ENCODE peak calls at places on chromosomes 6 and 20, in seven cellular contexts. U is HCT116, M is WTC11, V is H1, P is HepG2, K is GM12878, G is K562. R is an unnamed sample.

GRCh38 chr6:32854376-32855178 is 585 bp downstream of the PSMB9 start:
- DNase-seq in V (no peak), M (no peak), U (no peak), G (no peak), P (no peak), K (no peak), R (no peak)

GRCh38 chr6:23414204-23414501 is 711.9 kb upstream of the NRSN1 start:
- DNase-seq in P (no peak), V (no peak), U (no peak), G (no peak), K (peak), M (no peak), R (no peak)

GRCh38 chr20:24070679-24071078 is 82.1 kb upstream of the GGTLC1 start:
- DNase-seq in K (no peak), P (no peak), M (no peak), G (no peak), U (no peak), V (no peak), R (no peak)

GRCh38 chr6:95084867-95085266 is 492.5 kb upstream of the MANEA start:
- DNase-seq in G (no peak), M (no peak), U (no peak), V (no peak), P (no peak), K (no peak), R (no peak)

GRCh38 chr6:8914700-8915099 is 479.4 kb upstream of the SLC35B3 start:
- DNase-seq in M (no peak), P (no peak), G (no peak), K (no peak), U (no peak), V (no peak), R (no peak)

GRCh38 chr6:142716097-142716496 is 228.9 kb downstream of the HIVEP2 start:
- DNase-seq in U (no peak), P (peak), M (no peak), V (no peak), G (no peak), K (no peak), R (no peak)

GRCh38 chr20:14550655-14551054 is 213.2 kb upstream of the FLRT3 start:
- DNase-seq in K (no peak), V (no peak), G (no peak), P (no peak), M (no peak), U (no peak), R (no peak)

GRCh38 chr6:4187480-4187879 is 52.1 kb upstream of the ECI2 start:
- DNase-seq in U (no peak), K (no peak), V (no peak), M (no peak), G (no peak), P (no peak), R (no peak)

GRCh38 chr6:109865968-109866367 is 112.1 kb upstream of the GPR6 start:
- DNase-seq in G (peak), K (no peak), P (no peak), U (no peak), V (no peak), M (peak), R (no peak)

GRCh38 chr6:40626886-40627285 is 39.7 kb upstream of the LRFN2 start:
- DNase-seq in G (no peak), V (no peak), P (no peak), M (no peak), U (no peak), K (no peak), R (no peak)

GRCh38 chr6:152170313-152170701 is 362.8 kb downstream of the ESR1 start:
- DNase-seq in G (no peak), U (no peak), V (no peak), M (no peak), P (no peak), K (no peak), R (no peak)

GRCh38 chr6:28218312-28219248 is 6.5 kb upstream of the ZSCAN9 start:
- DNase-seq in U (no peak), K (no peak), M (peak), P (peak), V (no peak), G (peak), R (peak)

GRCh38 chr20:53883098-53883762 is 187.2 kb downstream of the BCAS1 start:
- DNase-seq in U (no peak), K (no peak), P (no peak), G (no peak), M (no peak), V (no peak), R (no peak)

GRCh38 chr20:32547753-32548034 is 37.4 kb downstream of the NOL4L start:
- DNase-seq in G (no peak), U (no peak), K (no peak), M (no peak), P (no peak), V (no peak), R (no peak)

GRCh38 chr20:36866681-36867485 is 9.1 kb upstream of the TLDC2 start:
- DNase-seq in V (no peak), K (no peak), P (no peak), U (no peak), M (no peak), G (no peak), R (no peak)

GRCh38 chr6:451847-452246 is 60.3 kb downstream of the IRF4 start:
- DNase-seq in P (no peak), U (no peak), M (no peak), G (no peak), V (no peak), K (no peak), R (no peak)

GRCh38 chr6:163259689-163260088 is 154.8 kb upstream of the QKI start:
- DNase-seq in K (no peak), P (no peak), M (no peak), G (no peak), U (no peak), V (no peak), R (no peak)

GRCh38 chr20:56400001-56400640 is 7.7 kb downstream of the CSTF1 start:
- DNase-seq in V (no peak), U (peak), M (peak), P (peak), K (peak), G (peak), R (peak)

GRCh38 chr6:121694389-121695185 is 259.1 kb downstream of the GJA1 start:
- DNase-seq in M (no peak), K (no peak), G (no peak), V (no peak), P (no peak), U (no peak), R (no peak)

GRCh38 chr20:7113577-7114466 is 346.3 kb downstream of the BMP2 start:
- DNase-seq in U (no peak), K (no peak), G (peak), M (peak), V (peak), P (peak), R (peak)

GRCh38 chr20:40323411-40323810 is 365.6 kb downstream of the MAFB start:
- DNase-seq in K (no peak), V (no peak), G (no peak), M (no peak), P (no peak), U (no peak), R (peak)

GRCh38 chr6:138682722-138683521 is 90.6 kb upstream of the CCDC28A start:
- DNase-seq in G (peak), K (no peak), P (no peak), V (no peak), M (no peak), U (no peak), R (no peak)

GRCh38 chr6:33672808-33673207 is 38.7 kb downstream of the UQCC2 start:
- DNase-seq in U (no peak), P (peak), M (peak), V (no peak), G (peak), K (no peak), R (peak)

GRCh38 chr6:20198764-20199174 is 13.5 kb downstream of the MBOAT1 start:
- DNase-seq in P (no peak), K (no peak), V (no peak), G (no peak), U (no peak), M (no peak), R (no peak)

GRCh38 chr6:20203561-20204528 is 8.4 kb downstream of the MBOAT1 start:
- DNase-seq in V (no peak), P (no peak), M (no peak), K (no peak), U (no peak), G (peak), R (no peak)

GRCh38 chr6:20202699-20203302 is 9.5 kb downstream of the MBOAT1 start:
- DNase-seq in G (no peak), P (no peak), U (no peak), M (no peak), V (no peak), K (no peak), R (no peak)

GRCh38 chr6:20200761-20201160 is 11.5 kb downstream of the MBOAT1 start:
- DNase-seq in G (peak), M (no peak), U (no peak), P (no peak), V (no peak), K (no peak), R (no peak)

GRCh38 chr6:20202070-20202658 is 10.1 kb downstream of the MBOAT1 start:
- DNase-seq in P (peak), G (peak), U (no peak), K (peak), V (no peak), M (no peak), R (no peak)
- TF ChIP-seq SP1 in P (no peak), G (no peak), U (peak), K (no peak), V (no peak), M (no peak), R (no peak)

GRCh38 chr20:18633411-18633810 is 45.6 kb downstream of the DTD1 start:
- DNase-seq in M (no peak), G (no peak), K (no peak), U (no peak), V (no peak), P (no peak), R (no peak)

GRCh38 chr20:18634501-18634900 is 46.6 kb downstream of the DTD1 start:
- DNase-seq in K (no peak), G (no peak), M (no peak), V (no peak), U (no peak), P (no peak), R (no peak)

GRCh38 chr20:18638768-18639167 is 50.9 kb downstream of the DTD1 start:
- DNase-seq in U (no peak), M (no peak), P (no peak), G (no peak), V (no peak), K (no peak), R (no peak)

GRCh38 chr20:18639501-18639979 is 51.7 kb downstream of the DTD1 start:
- DNase-seq in U (no peak), M (no peak), V (no peak), K (no peak), P (no peak), G (no peak), R (no peak)

GRCh38 chr20:18637296-18637695 is 49.4 kb downstream of the DTD1 start:
- DNase-seq in K (no peak), U (no peak), P (no peak), V (no peak), G (no peak), M (no peak), R (no peak)
- TF ChIP-seq SP1 in K (no peak), U (no peak), P (no peak), V (no peak), G (no peak), M (no peak), R (no peak)

GRCh38 chr6:89144358-89145041 is 1.4 kb upstream of the PM20D2 start:
- DNase-seq in G (no peak), P (no peak), V (no peak), M (no peak), K (no peak), U (no peak), R (no peak)

GRCh38 chr6:89146748-89147715 is 1.2 kb downstream of the PM20D2 start:
- DNase-seq in P (peak), K (no peak), U (peak), G (no peak), M (peak), V (no peak), R (peak)

GRCh38 chr6:89148016-89148750 is 2.3 kb downstream of the PM20D2 start:
- DNase-seq in K (no peak), U (peak), G (peak), V (no peak), M (no peak), P (no peak), R (no peak)

GRCh38 chr6:89145962-89146747 is at the start of gene PM20D2:
- DNase-seq in K (no peak), P (peak), M (peak), G (peak), U (peak), V (no peak), R (peak)

GRCh38 chr6:89145461-89145961 is 344 bp upstream of the PM20D2 start:
- DNase-seq in G (no peak), K (peak), V (no peak), U (no peak), M (no peak), P (no peak), R (peak)
- TF ChIP-seq SP1 in G (no peak), K (no peak), V (no peak), U (peak), M (no peak), P (no peak), R (no peak)

GRCh38 chr6:10951675-10952282 is 64.9 kb downstream of the SYCP2L start:
- DNase-seq in G (peak), U (no peak), P (peak), K (no peak), M (no peak), V (no peak), R (peak)
- TF ChIP-seq SP1 in G (no peak), U (no peak), P (no peak), K (no peak), M (no peak), V (no peak), R (no peak)

DNA sequence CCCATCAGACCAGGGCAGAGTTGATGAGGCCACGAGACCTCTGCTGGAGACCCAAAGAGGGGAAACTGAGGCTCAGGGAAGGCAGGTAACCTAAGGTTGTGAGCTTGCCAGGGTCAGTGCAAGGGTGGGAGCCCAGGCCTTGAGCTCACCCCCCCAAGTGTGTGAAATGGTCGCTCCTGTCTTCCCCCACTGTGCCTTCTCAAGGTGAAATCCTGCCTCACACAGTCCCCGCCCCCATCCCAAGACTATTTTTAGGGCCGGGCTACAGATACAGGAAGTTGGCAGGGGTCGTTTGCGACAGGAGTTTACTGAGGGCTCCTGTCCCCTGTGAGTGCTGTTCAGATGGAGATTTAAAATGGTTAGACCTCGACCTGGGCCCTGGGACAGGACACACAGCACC is 18.7 kb upstream of the GATA5 start:
- DNase-seq in M (no peak), P (no peak), V (no peak), K (no peak), G (peak), U (no peak), R (no peak)
- TF ChIP-seq SP1 in M (no peak), P (no peak), V (no peak), K (no peak), G (no peak), U (no peak), R (no peak)

DNA sequence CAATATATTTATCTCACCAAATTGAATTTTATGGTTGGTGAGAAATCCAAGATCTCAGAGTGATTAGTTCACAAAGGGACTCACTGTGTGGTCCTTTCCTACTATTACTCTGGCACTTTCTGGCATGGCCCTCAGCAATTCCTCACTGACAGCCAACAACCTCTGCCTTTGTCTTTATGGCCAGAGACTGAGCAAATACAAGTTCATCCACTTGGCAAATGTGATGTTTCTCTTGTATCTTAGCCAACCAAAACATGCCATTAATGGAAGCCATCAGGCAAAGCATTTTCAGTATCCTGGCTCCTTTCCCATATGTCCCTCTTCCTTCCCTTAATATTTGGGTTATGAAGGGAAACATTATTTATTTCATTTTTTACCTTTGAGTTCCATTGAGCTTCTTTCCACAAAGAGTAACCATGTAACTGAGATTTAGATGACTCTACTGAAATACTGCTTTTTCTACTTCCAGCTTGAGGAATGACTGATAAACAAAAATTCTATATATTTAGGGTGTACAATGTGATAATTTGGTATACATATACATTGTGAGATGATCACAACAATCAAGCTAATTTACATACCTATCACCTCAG is 30.8 kb upstream of the SMLR1 start:
- DNase-seq in M (no peak), K (no peak), U (no peak), G (no peak), P (no peak), V (no peak), R (no peak)
- TF ChIP-seq SP1 in M (no peak), K (no peak), U (peak), G (no peak), P (no peak), V (no peak), R (no peak)